ENCODE peak calls at places on chromosomes 11 and 22, in four cellular contexts. R is Panc1, W is heart right ventricle, T is mesendoderm. Y is an unnamed sample. For H3K27me3, the result is how much of the 10 kb centered on the place peaks cover.

GRCh38 chr22:29524440-29525191 is 28.9 kb downstream of the THOC5 start:
- DNase-seq in T (peak), W (peak), R (peak), Y (no peak)

GRCh38 chr11:8243458-8243857 is 20.2 kb downstream of the LMO1 start:
- DNase-seq in W (no peak), T (no peak), R (no peak), Y (no peak)

GRCh38 chr22:39308614-39309363 is 10.6 kb downstream of the RPL3 start:
- DNase-seq in W (no peak), R (no peak), T (peak), Y (peak)

GRCh38 chr11:113644605-113645004 is 61.5 kb downstream of the TMPRSS5 start:
- DNase-seq in R (no peak), W (no peak), T (peak), Y (no peak)

GRCh38 chr11:102476812-102477211 is 24.2 kb upstream of the TMEM123 start:
- DNase-seq in T (no peak), W (no peak), R (no peak), Y (no peak)

GRCh38 chr11:11988099-11988651 is 20.3 kb downstream of the DKK3 start:
- DNase-seq in T (no peak), R (no peak), W (no peak), Y (peak)

GRCh38 chr11:82631722-82632630 is 101.7 kb downstream of the FAM181B start:
- DNase-seq in W (no peak), T (no peak), R (no peak), Y (no peak)

GRCh38 chr11:134346101-134346975 is 14.6 kb downstream of the GLB1L2 start:
- DNase-seq in T (no peak), R (no peak), W (no peak), Y (no peak)

GRCh38 chr22:24146190-24146616 is 35.1 kb upstream of the SUSD2 start:
- DNase-seq in R (no peak), T (peak), W (peak), Y (peak)

GRCh38 chr11:113992459-113993105 is 17.7 kb downstream of the HTR3A start:
- DNase-seq in W (no peak), T (peak), R (no peak), Y (no peak)

GRCh38 chr11:45182902-45183301 is 36.5 kb downstream of the PRDM11 start:
- DNase-seq in W (no peak), R (no peak), T (peak), Y (peak)

GRCh38 chr11:48036011-48036410 is 55.7 kb downstream of the PTPRJ start:
- DNase-seq in R (no peak), T (peak), W (no peak), Y (no peak)

GRCh38 chr11:70712471-70712870 is 314.1 kb downstream of the CTTN start:
- DNase-seq in R (no peak), T (peak), W (peak), Y (no peak)

GRCh38 chr11:62621027-62621566 is 689 bp downstream of the B3GAT3 start:
- DNase-seq in T (no peak), W (no peak), R (no peak), Y (no peak)

GRCh38 chr22:46533434-46533833 is 4.0 kb downstream of the CELSR1 start:
- DNase-seq in T (no peak), W (no peak), R (no peak), Y (no peak)

GRCh38 chr11:77508031-77508430 is 34.1 kb upstream of the PAK1 start:
- DNase-seq in W (no peak), T (no peak), R (no peak), Y (no peak)

GRCh38 chr22:18110194-18110943 is at the start of gene TUBA8:
- DNase-seq in T (peak), R (no peak), W (no peak), Y (no peak)

GRCh38 chr11:28346721-28347120 is 238.5 kb downstream of the METTL15 start:
- DNase-seq in R (no peak), T (no peak), W (no peak), Y (no peak)

GRCh38 chr11:870127-870413 is 27.4 kb downstream of the TSPAN4 start:
- DNase-seq in R (no peak), W (no peak), T (no peak), Y (no peak)

GRCh38 chr11:17988465-17988864 is 24.4 kb downstream of the SERGEF start:
- DNase-seq in T (no peak), R (no peak), W (no peak), Y (no peak)

GRCh38 chr11:76284161-76284560 is 77.9 kb upstream of the WNT11 start:
- DNase-seq in W (no peak), R (no peak), T (peak), Y (no peak)

GRCh38 chr11:2273771-2274170 is 3.4 kb upstream of the ASCL2 start:
- DNase-seq in R (no peak), W (peak), T (no peak), Y (peak)

GRCh38 chr22:23484651-23485050 is 95.4 kb downstream of the IGLL1 start:
- DNase-seq in R (no peak), T (no peak), W (no peak), Y (no peak)

GRCh38 chr22:22746061-22746962 is 101.9 kb downstream of the GGTLC2 start:
- DNase-seq in T (no peak), R (no peak), W (no peak), Y (no peak)

GRCh38 chr22:30717331-30717921 is 22.8 kb downstream of the OSBP2 start:
- DNase-seq in T (no peak), R (no peak), W (no peak), Y (peak)

GRCh38 chr22:31400023-31400397 is 606 bp downstream of the DRG1 start:
- DNase-seq in R (no peak), W (no peak), T (peak), Y (no peak)

GRCh38 chr11:93528757-93529639 is 14.2 kb downstream of the SMCO4 start:
- DNase-seq in W (no peak), T (no peak), R (no peak), Y (no peak)

GRCh38 chr11:65559951-65560537 is 1.9 kb upstream of the LTBP3 start:
- DNase-seq in W (peak), R (no peak), T (peak), Y (peak)

GRCh38 chr11:93905384-93905783 is 55.0 kb upstream of the VSTM5 start:
- DNase-seq in T (no peak), W (no peak), R (no peak), Y (no peak)

GRCh38 chr11:13831707-13832106 is 130.8 kb upstream of the SPON1 start:
- DNase-seq in T (no peak), R (no peak), W (no peak), Y (no peak)

GRCh38 chr11:33723238-33723881 is 12.9 kb downstream of the CD59 start:
- DNase-seq in W (peak), R (no peak), T (peak), Y (peak)

GRCh38 chr22:40401532-40401931 is 31.1 kb downstream of the SGSM3 start:
- DNase-seq in T (no peak), R (no peak), W (no peak), Y (no peak)

DNA sequence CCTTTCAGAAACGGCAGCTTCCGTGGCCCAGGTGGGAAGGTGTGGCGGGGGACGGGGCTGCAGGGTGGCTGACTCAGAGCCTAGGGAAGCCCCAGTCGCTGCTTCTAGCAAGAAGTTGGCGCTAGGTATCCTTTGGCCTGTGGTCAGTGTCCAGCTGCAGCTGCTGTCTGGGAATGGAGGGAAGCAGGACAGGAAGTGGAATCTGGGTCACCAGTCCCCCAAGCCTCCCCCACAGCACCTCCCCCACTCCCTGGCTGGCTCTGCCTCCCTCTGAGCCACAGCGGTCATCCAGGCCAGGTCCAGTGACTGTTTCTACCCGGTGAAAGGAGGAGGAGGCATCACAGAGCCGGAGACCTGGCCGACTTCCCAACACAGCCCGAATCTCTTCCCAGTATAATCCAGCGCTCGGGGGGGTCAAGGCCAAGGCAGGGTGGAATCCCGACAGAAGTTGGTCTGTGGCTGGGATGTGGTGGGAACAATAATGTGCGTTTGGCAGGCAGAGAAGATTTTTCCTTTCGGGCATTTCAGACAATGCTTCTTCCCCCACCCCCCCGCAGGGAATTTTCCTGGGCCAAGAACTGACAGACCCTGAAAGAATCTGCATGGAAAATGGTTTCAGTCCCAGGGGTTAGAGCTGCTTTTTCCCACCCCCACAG is 45.1 kb downstream of the C11orf96 start:
- DNase-seq in W (peak), R (no peak), T (peak), Y (peak)
- H3K4me3 ChIP-seq in W (peak), R (no peak), T (no peak), Y (no peak)

GRCh38 chr11:109745996-109746625 is 324.1 kb downstream of the C11orf87 start:
- DNase-seq in R (no peak), W (no peak), T (no peak), Y (no peak)
- H3K27me3 ChIP-seq in R (under half), W (under half), T (under half), Y (under half)

GRCh38 chr11:64341851-64342791 is 2.1 kb downstream of the CCDC88B start:
- DNase-seq in R (peak), W (peak), T (peak), Y (peak)
- H3K4me3 ChIP-seq in R (peak), W (peak), T (no peak), Y (peak)

GRCh38 chr11:35420371-35420770 is 1.0 kb upstream of the SLC1A2 start:
- DNase-seq in W (no peak), T (peak), R (no peak), Y (no peak)

GRCh38 chr11:35415488-35415887 is 3.9 kb downstream of the SLC1A2 start:
- DNase-seq in T (no peak), R (no peak), W (no peak), Y (no peak)

GRCh38 chr11:35418847-35419712 is at the start of gene SLC1A2:
- DNase-seq in R (no peak), T (peak), W (peak), Y (peak)

GRCh38 chr11:35418282-35418846 is 994 bp downstream of the SLC1A2 start:
- DNase-seq in W (no peak), T (peak), R (no peak), Y (no peak)

DNA sequence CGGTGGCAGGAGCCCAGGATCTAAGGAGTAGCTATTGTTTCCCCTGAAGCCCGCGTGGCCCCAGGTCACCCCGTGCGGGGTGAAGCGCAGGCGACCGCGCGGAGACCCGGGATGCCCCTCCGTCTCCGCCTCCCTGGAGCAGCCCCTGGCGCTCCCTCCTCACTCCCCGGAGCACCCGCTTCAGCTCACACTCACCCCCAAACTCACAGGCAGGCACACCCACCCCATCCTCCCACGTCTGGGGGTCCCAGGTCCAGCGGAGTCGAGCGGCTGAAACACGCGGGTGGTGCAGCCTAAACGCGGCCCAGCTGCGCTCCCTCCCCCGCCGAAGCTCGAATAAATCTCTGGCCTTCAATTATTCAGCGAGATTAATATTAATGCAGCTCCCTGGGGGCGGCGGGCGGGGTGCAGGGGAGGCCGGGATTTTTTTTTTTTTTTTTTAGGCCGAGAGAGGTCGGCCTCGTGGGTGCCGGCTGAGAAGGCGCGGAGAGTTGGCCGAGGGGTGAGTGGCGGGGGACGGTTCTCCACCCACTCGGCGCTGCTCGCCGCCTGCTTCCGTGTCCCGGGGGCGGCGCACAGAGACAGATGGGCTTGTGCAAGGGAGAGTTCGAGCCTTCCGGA is 465 bp upstream of the SLC1A2 start:
- DNase-seq in T (no peak), W (peak), R (no peak), Y (no peak)
- H3K27me3 ChIP-seq in T (under half), W (half or more), R (half or more), Y (under half)

DNA sequence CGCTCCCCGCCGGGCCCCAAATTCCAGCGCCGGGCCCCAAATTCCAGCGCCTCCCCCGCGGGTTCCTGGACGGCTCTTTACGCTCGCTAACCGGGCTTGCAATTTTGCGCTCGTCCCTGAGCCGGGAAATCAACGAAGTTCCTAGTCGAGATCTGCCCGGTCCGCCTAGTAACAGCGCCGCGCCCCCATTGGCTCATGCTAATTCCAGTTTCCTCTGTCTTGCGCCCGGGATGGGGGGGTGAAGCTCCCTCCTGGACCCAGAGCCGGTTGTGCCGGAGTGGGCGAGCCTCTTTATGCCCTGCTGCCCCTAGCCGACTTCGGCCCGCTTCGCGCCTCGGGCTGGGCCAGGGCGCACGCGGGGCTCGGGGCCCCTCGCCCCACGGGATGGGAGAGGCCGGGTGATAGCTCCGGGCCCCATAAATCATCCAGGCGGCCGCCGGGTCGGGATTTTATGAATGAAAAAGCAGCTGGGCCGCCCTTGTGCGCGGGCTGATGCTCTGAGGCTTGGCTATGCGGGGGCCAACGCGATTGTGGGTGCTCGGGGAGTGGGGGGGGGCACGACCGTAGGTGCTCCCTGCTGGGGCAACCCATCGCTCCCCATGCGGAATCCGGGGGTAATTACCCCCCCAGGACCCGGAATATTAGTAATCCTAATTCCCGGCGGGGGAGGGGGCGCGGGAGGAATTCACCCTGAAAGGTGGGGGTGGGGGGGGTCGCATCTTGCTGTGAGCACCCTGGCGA is 1.8 kb upstream of the CCND1 start:
- DNase-seq in R (peak), T (peak), W (peak), Y (peak)
- H3K4me3 ChIP-seq in R (peak), T (peak), W (peak), Y (peak)

GRCh38 chr11:10134975-10135481 is 159.0 kb downstream of the SBF2 start:
- DNase-seq in R (no peak), T (no peak), W (no peak), Y (no peak)
- H3K27me3 ChIP-seq in R (under half), T (under half), W (under half), Y (under half)

DNA sequence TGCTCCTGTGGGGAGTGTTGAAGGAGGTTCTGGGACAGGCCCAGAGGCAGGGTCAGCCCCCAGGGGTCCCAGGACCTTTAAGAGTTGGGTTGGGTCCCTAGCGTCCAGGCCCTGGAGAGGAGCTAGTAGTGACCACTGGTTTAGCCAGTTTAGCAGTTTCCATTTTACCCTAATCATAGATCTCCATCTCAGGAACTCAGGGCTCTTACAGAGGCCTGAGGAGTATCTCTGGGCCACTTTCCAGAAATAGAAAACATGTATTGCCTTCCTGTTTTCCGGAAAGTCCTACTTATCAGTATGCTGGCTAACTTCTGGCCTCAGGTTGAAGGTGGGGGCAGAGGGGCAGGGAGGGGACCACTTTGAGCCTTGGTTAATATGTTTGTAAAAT is 13.5 kb downstream of the NCF4 start:
- DNase-seq in T (no peak), R (no peak), W (no peak), Y (no peak)
- H3K4me3 ChIP-seq in T (no peak), R (no peak), W (no peak), Y (no peak)

Y was measured in SJSA1.